ENCODE peak calls at places on chromosomes 4 and X, in nine cellular contexts. N is neural progenitor cell; A is NCI-H748 treated with DMSO at 0.1 percent for 48 hours; J is hypothalamus; R is T1000; I is M059J; P is naive thymus-derived CD8-positive, alpha-beta T cell; B is T follicular helper cell; H is activated CD8-positive, alpha-beta memory T cell treated with anti-CD3 and anti-CD28 coated beads for 4 hours. U is an unnamed sample.

GRCh38 chr4:172055498-172055897 is 242.3 kb downstream of the GALNTL6 start:
- DNase-seq in N (no peak), A (no peak), J (no peak), R (no peak), I (no peak), P (no peak), B (no peak), H (no peak), U (no peak)

GRCh38 chrX:65253817-65254216 is 277.6 kb upstream of the ZC4H2 start:
- DNase-seq in N (no peak), A (no peak), J (no peak), R (no peak), I (no peak), P (no peak), B (no peak), H (no peak), U (no peak)

GRCh38 chr4:5979981-5980380 is 38.2 kb downstream of the C4orf50 start:
- DNase-seq in N (peak; percentile 82), A (peak; percentile 9), J (no peak), R (no peak), I (peak; percentile 37), P (no peak), B (no peak), H (no peak), U (no peak)

GRCh38 chr4:98778206-98778605 is 119.8 kb upstream of the TSPAN5 start:
- DNase-seq in N (no peak), A (no peak), J (no peak), R (no peak), I (peak; percentile 82), P (no peak), B (no peak), H (no peak), U (no peak)

GRCh38 chr4:170671171-170671570 is 581.4 kb upstream of the AADAT start:
- DNase-seq in N (no peak), A (no peak), J (no peak), R (no peak), I (no peak), P (no peak), B (no peak), H (no peak), U (no peak)

GRCh38 chr4:174023641-174024040 is 259.8 kb downstream of the FBXO8 start:
- DNase-seq in N (no peak), A (no peak), J (no peak), R (no peak), I (peak; percentile 54), P (no peak), B (no peak), H (no peak), U (no peak)

GRCh38 chr4:8780086-8780485 is 91.6 kb downstream of the HMX1 start:
- DNase-seq in N (no peak), A (no peak), J (no peak), R (no peak), I (no peak), P (no peak), B (no peak), H (no peak), U (no peak)

GRCh38 chrX:135931644-135932487 is 38.4 kb downstream of the SAGE1 start:
- DNase-seq in N (peak; percentile 64), A (peak; percentile 4), J (peak; percentile 16), R (no peak), I (peak; percentile 52), P (peak; percentile 22), B (peak; percentile 15), H (no peak), U (no peak)

GRCh38 chr4:136383126-136383525 is 1149.2 kb downstream of the PCDH18 start:
- DNase-seq in N (no peak), A (no peak), J (no peak), R (no peak), I (no peak), P (no peak), B (no peak), H (no peak), U (no peak)

GRCh38 chrX:642436-643210 is 12.0 kb downstream of the SHOX start:
- DNase-seq in N (no peak), A (no peak), J (no peak), R (no peak), I (no peak), P (no peak), B (no peak), H (no peak), U (no peak)

GRCh38 chrX:15863944-15864491 is 9.4 kb upstream of the AP1S2 start:
- DNase-seq in N (no peak), A (no peak), J (no peak), R (no peak), I (no peak), P (no peak), B (no peak), H (no peak), U (no peak)

GRCh38 chr4:154014401-154015105 is 225.7 kb upstream of the SFRP2 start:
- DNase-seq in N (peak; percentile 20), A (no peak), J (no peak), R (no peak), I (no peak), P (no peak), B (no peak), H (no peak), U (no peak)

GRCh38 chrX:23503835-23504539 is 163.3 kb upstream of the PRDX4 start:
- DNase-seq in N (no peak), A (peak; percentile 72), J (no peak), R (peak; percentile 64), I (peak; percentile 92), P (no peak), B (no peak), H (no peak), U (no peak)

GRCh38 chrX:131778269-131779218 is 234.7 kb downstream of the OR13H1 start:
- DNase-seq in N (no peak), A (no peak), J (no peak), R (no peak), I (peak; percentile 9), P (peak; percentile 82), B (peak; percentile 70), H (peak; percentile 35), U (no peak)

GRCh38 chr4:33062155-33062554 is 2342.0 kb downstream of the PCDH7 start:
- DNase-seq in N (no peak), A (no peak), J (no peak), R (no peak), I (no peak), P (no peak), B (no peak), H (no peak), U (no peak)

GRCh38 chr4:169151671-169152070 is 119.1 kb downstream of the SH3RF1 start:
- DNase-seq in N (no peak), A (no peak), J (no peak), R (no peak), I (no peak), P (no peak), B (no peak), H (no peak), U (no peak)

GRCh38 chr4:15162465-15163283 is 160.4 kb downstream of the CPEB2 start:
- DNase-seq in N (no peak), A (peak; percentile 6), J (no peak), R (no peak), I (peak; percentile 45), P (no peak), B (no peak), H (no peak), U (no peak)

GRCh38 chrX:37603938-37604409 is 32.5 kb downstream of the LANCL3 start:
- DNase-seq in N (no peak), A (no peak), J (peak; percentile 1), R (no peak), I (peak; percentile 44), P (no peak), B (no peak), H (no peak), U (no peak)

GRCh38 chr4:158155656-158156356 is 17.0 kb downstream of the GASK1B start:
- DNase-seq in N (no peak), A (peak; percentile 61), J (no peak), R (no peak), I (no peak), P (no peak), B (no peak), H (no peak), U (no peak)

GRCh38 chr4:1505511-1506451 is 99.5 kb upstream of the NKX1-1 start:
- DNase-seq in N (no peak), A (no peak), J (no peak), R (no peak), I (no peak), P (no peak), B (no peak), H (no peak), U (no peak)

GRCh38 chr4:142351958-142352357 is 494.1 kb downstream of the INPP4B start:
- DNase-seq in N (peak; percentile 71), A (no peak), J (no peak), R (no peak), I (no peak), P (no peak), B (no peak), H (no peak), U (no peak)

GRCh38 chr4:186018261-186018660 is 50.7 kb upstream of the TLR3 start:
- DNase-seq in N (no peak), A (no peak), J (no peak), R (no peak), I (no peak), P (no peak), B (no peak), H (no peak), U (no peak)

GRCh38 chr4:8690811-8691775 is 98.5 kb downstream of the CPZ start:
- DNase-seq in N (no peak), A (no peak), J (no peak), R (no peak), I (no peak), P (no peak), B (no peak), H (no peak), U (no peak)

GRCh38 chr4:140800686-140801085 is 44.5 kb upstream of the TBC1D9 start:
- DNase-seq in N (no peak), A (no peak), J (peak; percentile 12), R (no peak), I (no peak), P (no peak), B (no peak), H (no peak), U (peak; percentile 8)

GRCh38 chr4:121726642-121727268 is 30.0 kb upstream of the ANXA5 start:
- DNase-seq in N (peak; percentile 56), A (peak; percentile 12), J (no peak), R (no peak), I (peak; percentile 65), P (peak; percentile 31), B (no peak), H (no peak), U (no peak)

GRCh38 chrX:116246261-116246660 is 75.7 kb downstream of the AGTR2 start:
- DNase-seq in N (no peak), A (no peak), J (no peak), R (no peak), I (peak; percentile 81), P (no peak), B (no peak), H (no peak), U (no peak)

GRCh38 chr4:43238018-43238417 is 345.5 kb downstream of the GRXCR1 start:
- DNase-seq in N (no peak), A (no peak), J (no peak), R (no peak), I (no peak), P (no peak), B (no peak), H (no peak), U (no peak)

GRCh38 chr4:86442881-86443280 is 83.0 kb upstream of the MAPK10 start:
- DNase-seq in N (no peak), A (no peak), J (no peak), R (no peak), I (no peak), P (no peak), B (no peak), H (no peak), U (no peak)

GRCh38 chrX:23332888-23333821 is 1.5 kb upstream of the PTCHD1 start:
- DNase-seq in N (peak; percentile 32), A (peak; percentile 34), J (no peak), R (no peak), I (no peak), P (no peak), B (no peak), H (no peak), U (no peak)

GRCh38 chrX:151088221-151088620 is 88.2 kb upstream of the GPR50 start:
- DNase-seq in N (no peak), A (no peak), J (no peak), R (no peak), I (no peak), P (no peak), B (no peak), H (no peak), U (no peak)

GRCh38 chr4:104494822-104495559 is at the start of gene CXXC4:
- DNase-seq in N (peak; percentile 94), A (peak; percentile 91), J (peak; percentile 88), R (peak; percentile 15), I (peak; percentile 19), P (peak; percentile 36), B (no peak), H (no peak), U (peak; percentile 67)

U was measured in amygdala.